ENCODE peak calls at places on chromosome 17, in five cellular contexts. M is neural progenitor cell, W is BE2C, S is AG04450, P is cardiac muscle cell. D is an unnamed sample.

GRCh38 chr17:32007463-32008298 is 498 bp downstream of the LRRC37B start:
- DNase-seq in M (peak), W (peak), S (no peak), P (peak), D (peak)

GRCh38 chr17:78831688-78832540 is 8.7 kb downstream of the USP36 start:
- DNase-seq in M (no peak), W (no peak), S (no peak), P (no peak), D (no peak)

GRCh38 chr17:68197091-68197996 is 50.5 kb upstream of the AMZ2 start:
- DNase-seq in M (peak), W (no peak), S (no peak), P (no peak), D (no peak)

GRCh38 chr17:15171433-15172047 is 93.6 kb downstream of the PMP22 start:
- DNase-seq in M (peak), W (peak), S (peak), P (peak), D (no peak)

GRCh38 chr17:47694818-47695663 is 1.1 kb downstream of the TBKBP1 start:
- DNase-seq in M (peak), W (no peak), S (no peak), P (peak), D (no peak)

GRCh38 chr17:6589266-6589946 is 33.1 kb upstream of the PITPNM3 start:
- DNase-seq in M (no peak), W (no peak), S (no peak), P (peak), D (no peak)

GRCh38 chr17:15169676-15170075 is 95.5 kb downstream of the PMP22 start:
- DNase-seq in M (no peak), W (no peak), S (peak), P (no peak), D (no peak)

GRCh38 chr17:41868568-41868967 is 3.3 kb upstream of the KLHL11 start:
- DNase-seq in M (no peak), W (no peak), S (no peak), P (no peak), D (no peak)

GRCh38 chr17:36641877-36642845 is 40.8 kb downstream of the MRM1 start:
- DNase-seq in M (peak), W (peak), S (no peak), P (no peak), D (no peak)

GRCh38 chr17:58324409-58325288 is 3.9 kb downstream of the TSPOAP1 start:
- DNase-seq in M (peak), W (peak), S (no peak), P (peak), D (no peak)

GRCh38 chr17:6610011-6610410 is 30.5 kb downstream of the KIAA0753 start:
- DNase-seq in M (no peak), W (no peak), S (no peak), P (no peak), D (no peak)

GRCh38 chr17:14125518-14126125 is 56.3 kb downstream of the COX10 start:
- DNase-seq in M (no peak), W (no peak), S (no peak), P (no peak), D (no peak)

GRCh38 chr17:3594056-3594810 is 15.0 kb downstream of the TRPV1 start:
- DNase-seq in M (no peak), W (peak), S (peak), P (peak), D (no peak)

DNA sequence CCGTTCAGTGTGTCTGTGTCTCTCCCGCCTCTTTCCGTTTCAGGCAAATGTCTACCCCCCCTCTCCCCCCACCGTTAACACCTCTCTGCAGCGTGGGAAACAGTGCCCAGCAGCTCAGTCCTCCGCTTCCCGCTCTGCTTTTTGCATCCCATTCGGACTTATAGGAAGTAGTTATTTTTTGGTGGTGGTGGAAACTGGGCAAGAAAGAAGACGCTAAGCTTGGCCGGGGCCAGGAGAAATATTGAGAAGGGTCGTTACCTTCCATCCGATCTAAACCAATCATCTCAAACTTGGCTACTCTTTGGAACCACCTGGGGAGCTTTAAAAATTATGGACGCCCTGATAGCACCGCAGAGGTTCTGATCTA is 504 bp upstream of the HLF start:
- DNase-seq in M (peak), W (no peak), S (no peak), P (no peak), D (no peak)
- H3K4me3 ChIP-seq in M (peak), W (peak), S (no peak), P (peak), D (peak)

GRCh38 chr17:77778636-77779524 is 179.6 kb upstream of the TNRC6C start:
- DNase-seq in M (no peak), W (peak), S (no peak), P (no peak), D (no peak)
- H3K4me3 ChIP-seq in M (no peak), W (peak), S (no peak), P (no peak), D (no peak)

DNA sequence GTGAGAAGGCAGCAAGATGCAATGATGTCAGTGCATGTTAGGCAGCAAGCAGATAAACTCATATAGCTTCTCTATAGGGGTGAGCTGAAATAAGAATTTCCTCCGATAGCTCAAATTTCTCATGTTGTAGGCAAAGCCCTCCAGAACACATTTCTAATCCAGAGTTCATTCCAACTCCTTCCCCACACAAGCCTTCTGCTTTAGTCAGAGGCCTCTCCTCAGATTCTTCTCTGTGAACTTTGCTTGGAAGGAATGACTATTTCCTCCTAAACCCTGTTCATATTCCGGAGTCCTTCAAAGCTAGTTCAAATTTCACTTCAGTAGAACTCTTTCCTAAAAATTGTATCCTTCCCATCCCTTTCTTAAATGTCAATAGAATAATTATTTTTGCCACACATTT is 144.8 kb downstream of the KCNJ2 start:
- DNase-seq in M (no peak), W (no peak), S (peak), P (no peak), D (no peak)
- H3K4me3 ChIP-seq in M (no peak), W (no peak), S (no peak), P (no peak), D (no peak)

GRCh38 chr17:76132574-76133338 is 8.3 kb downstream of the FOXJ1 start:
- DNase-seq in M (peak), W (no peak), S (no peak), P (peak), D (no peak)
- H3K4me3 ChIP-seq in M (peak), W (no peak), S (no peak), P (no peak), D (no peak)

DNA sequence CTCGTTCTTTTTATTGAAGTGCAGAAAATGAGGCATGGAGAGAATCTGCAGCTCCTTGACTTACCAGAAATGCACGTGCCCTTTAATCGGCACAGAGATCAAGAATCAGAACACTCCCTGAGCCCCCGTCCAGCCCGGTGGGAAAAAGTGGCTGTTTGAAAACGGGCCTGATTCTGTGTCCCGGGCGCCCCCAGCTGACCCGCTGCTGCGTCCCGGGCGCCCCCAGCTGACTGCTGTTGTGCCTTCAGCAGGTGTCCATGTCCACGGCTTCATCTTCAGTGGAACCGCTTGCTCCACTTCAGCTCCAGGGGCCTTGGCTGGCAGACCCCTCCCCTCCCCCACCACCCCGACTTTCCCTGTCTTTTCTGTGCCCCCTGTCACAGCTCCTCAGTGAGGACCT is 47.8 kb downstream of the FOXK2 start:
- DNase-seq in M (no peak), W (no peak), S (no peak), P (no peak), D (no peak)
- H3K4me3 ChIP-seq in M (no peak), W (no peak), S (no peak), P (no peak), D (no peak)

GRCh38 chr17:40550608-40551007 is 14.7 kb downstream of the CCR7 start:
- DNase-seq in M (no peak), W (peak), S (no peak), P (peak), D (no peak)

GRCh38 chr17:40547079-40547784 is 18.0 kb downstream of the CCR7 start:
- DNase-seq in M (no peak), W (no peak), S (no peak), P (no peak), D (peak)

GRCh38 chr17:40548982-40549680 is 16.1 kb downstream of the CCR7 start:
- DNase-seq in M (no peak), W (peak), S (peak), P (peak), D (no peak)

GRCh38 chr17:40547785-40548478 is 17.3 kb downstream of the CCR7 start:
- DNase-seq in M (no peak), W (no peak), S (no peak), P (no peak), D (no peak)

GRCh38 chr17:40548491-40548981 is 16.7 kb downstream of the CCR7 start:
- DNase-seq in M (no peak), W (no peak), S (no peak), P (no peak), D (no peak)
- H3K4me3 ChIP-seq in M (no peak), W (no peak), S (no peak), P (no peak), D (no peak)

GRCh38 chr17:11608396-11608795 is 10.1 kb downstream of the DNAH9 start:
- DNase-seq in M (no peak), W (no peak), S (no peak), P (peak), D (no peak)

GRCh38 chr17:11610999-11611566 is 12.8 kb downstream of the DNAH9 start:
- DNase-seq in M (no peak), W (no peak), S (no peak), P (no peak), D (no peak)

GRCh38 chr17:11612956-11613355 is 14.7 kb downstream of the DNAH9 start:
- DNase-seq in M (no peak), W (no peak), S (no peak), P (no peak), D (no peak)
- H3K4me3 ChIP-seq in M (no peak), W (no peak), S (no peak), P (no peak), D (no peak)

D was measured in naive thymus-derived CD4-positive, alpha-beta T cell.